ENCODE peak calls at places on chromosomes 2 and 18, in five cellular contexts. One of them, this sample, is unnamed.

GRCh38 chr18:78558948-78559347 is 420.7 kb upstream of the SALL3 start:
- DNase-seq in lower lobe of right lung: no peak
- DNase-seq in small intestine: no peak
- DNase-seq in caudate nucleus: no peak
- DNase-seq in foreskin keratinocyte: no peak
- DNase-seq in this sample: no peak

GRCh38 chr2:101063753-101064502 is 61.8 kb downstream of the RPL31 start:
- DNase-seq in foreskin keratinocyte: peak
- DNase-seq in small intestine: no peak
- DNase-seq in lower lobe of right lung: no peak
- DNase-seq in caudate nucleus: no peak
- DNase-seq in this sample: peak

GRCh38 chr2:165745916-165746315 is 48.1 kb downstream of the GALNT3 start:
- DNase-seq in lower lobe of right lung: peak
- DNase-seq in foreskin keratinocyte: no peak
- DNase-seq in caudate nucleus: no peak
- DNase-seq in small intestine: no peak
- DNase-seq in this sample: no peak

GRCh38 chr2:156562136-156562535 is 126.0 kb downstream of the GPD2 start:
- DNase-seq in small intestine: peak
- DNase-seq in lower lobe of right lung: no peak
- DNase-seq in caudate nucleus: no peak
- DNase-seq in foreskin keratinocyte: no peak
- DNase-seq in this sample: no peak

GRCh38 chr2:109448946-109449788 is 164.6 kb downstream of the SEPTIN10 start:
- DNase-seq in foreskin keratinocyte: no peak
- DNase-seq in small intestine: peak
- DNase-seq in lower lobe of right lung: no peak
- DNase-seq in caudate nucleus: no peak
- DNase-seq in this sample: no peak

GRCh38 chr2:72722492-72723090 is 103.2 kb downstream of the EXOC6B start:
- DNase-seq in lower lobe of right lung: no peak
- DNase-seq in foreskin keratinocyte: no peak
- DNase-seq in small intestine: no peak
- DNase-seq in caudate nucleus: no peak
- DNase-seq in this sample: no peak

GRCh38 chr18:73060666-73061270 is 193.0 kb upstream of the NETO1 start:
- DNase-seq in foreskin keratinocyte: peak
- DNase-seq in small intestine: no peak
- DNase-seq in caudate nucleus: no peak
- DNase-seq in lower lobe of right lung: no peak
- DNase-seq in this sample: no peak

GRCh38 chr2:231388725-231389346 is 6.7 kb upstream of the B3GNT7 start:
- DNase-seq in caudate nucleus: no peak
- DNase-seq in lower lobe of right lung: no peak
- DNase-seq in small intestine: no peak
- DNase-seq in foreskin keratinocyte: no peak
- DNase-seq in this sample: no peak

GRCh38 chr2:239774933-239775622 is 250.1 kb downstream of the NDUFA10 start:
- DNase-seq in small intestine: no peak
- DNase-seq in caudate nucleus: no peak
- DNase-seq in foreskin keratinocyte: no peak
- DNase-seq in lower lobe of right lung: no peak
- DNase-seq in this sample: no peak

GRCh38 chr18:35267161-35267651 is 22.8 kb downstream of the ZSCAN30 start:
- DNase-seq in caudate nucleus: peak
- DNase-seq in small intestine: peak
- DNase-seq in foreskin keratinocyte: no peak
- DNase-seq in lower lobe of right lung: peak
- DNase-seq in this sample: no peak
- H3K27ac ChIP-seq in caudate nucleus: peak
- H3K27ac ChIP-seq in small intestine: peak
- H3K27ac ChIP-seq in foreskin keratinocyte: no peak
- H3K27ac ChIP-seq in lower lobe of right lung: peak
- H3K27ac ChIP-seq in this sample: no peak

GRCh38 chr2:176139170-176139611 is 9.7 kb downstream of the HOXD8 start:
- DNase-seq in small intestine: no peak
- DNase-seq in lower lobe of right lung: no peak
- DNase-seq in foreskin keratinocyte: no peak
- DNase-seq in caudate nucleus: no peak
- DNase-seq in this sample: no peak
- H3K27ac ChIP-seq in small intestine: peak
- H3K27ac ChIP-seq in lower lobe of right lung: no peak
- H3K27ac ChIP-seq in foreskin keratinocyte: no peak
- H3K27ac ChIP-seq in caudate nucleus: no peak
- H3K27ac ChIP-seq in this sample: no peak

GRCh38 chr2:220811115-220811514 is 761.0 kb downstream of the EPHA4 start:
- DNase-seq in lower lobe of right lung: no peak
- DNase-seq in foreskin keratinocyte: peak
- DNase-seq in small intestine: no peak
- DNase-seq in caudate nucleus: no peak
- DNase-seq in this sample: peak
- H3K27ac ChIP-seq in lower lobe of right lung: no peak
- H3K27ac ChIP-seq in foreskin keratinocyte: peak
- H3K27ac ChIP-seq in small intestine: no peak
- H3K27ac ChIP-seq in caudate nucleus: no peak
- H3K27ac ChIP-seq in this sample: no peak

DNA sequence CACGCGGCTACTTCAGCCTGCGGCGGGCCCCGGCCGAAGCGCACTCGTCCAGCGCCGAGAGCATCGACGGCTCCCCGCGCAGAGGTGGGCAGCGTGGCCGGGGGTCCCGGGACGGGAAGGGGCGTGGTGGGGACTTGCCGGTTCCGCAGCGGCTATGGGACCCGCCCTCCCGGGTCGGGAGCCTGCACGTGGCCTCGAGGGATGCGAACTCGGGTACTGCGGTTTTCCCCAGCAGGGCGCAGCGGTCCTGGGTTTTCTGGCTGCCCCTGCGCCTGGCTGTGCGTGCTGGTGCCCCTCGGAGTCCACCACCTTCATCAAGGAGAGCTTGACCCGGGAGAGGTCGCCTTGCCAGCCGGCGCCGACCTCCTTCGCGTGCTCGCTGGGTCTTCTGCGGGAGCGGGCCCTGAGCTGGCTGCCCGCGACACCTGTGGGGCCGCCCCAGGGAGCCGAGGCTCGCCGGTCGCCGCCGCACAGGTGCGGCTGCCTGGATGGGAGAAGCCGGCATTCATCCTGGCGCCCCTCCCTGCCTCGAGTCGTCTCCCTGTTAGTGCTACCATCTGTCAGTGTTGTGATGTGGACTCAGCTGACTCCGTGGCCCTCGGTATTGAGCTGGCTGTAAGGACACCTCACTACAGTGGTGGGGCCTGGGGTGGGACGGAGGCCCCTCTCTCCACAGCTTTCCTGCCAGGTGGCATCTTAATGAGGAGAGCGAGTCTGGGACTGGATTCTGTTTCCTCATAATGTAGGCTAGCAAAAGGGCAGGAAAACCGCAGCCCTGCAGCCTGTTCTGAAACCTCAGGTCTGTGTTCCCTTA is 177.3 kb downstream of the AGAP1 start:
- DNase-seq in small intestine: no peak
- DNase-seq in foreskin keratinocyte: no peak
- DNase-seq in caudate nucleus: no peak
- DNase-seq in lower lobe of right lung: no peak
- DNase-seq in this sample: no peak
- H3K27ac ChIP-seq in small intestine: no peak
- H3K27ac ChIP-seq in foreskin keratinocyte: no peak
- H3K27ac ChIP-seq in caudate nucleus: peak
- H3K27ac ChIP-seq in lower lobe of right lung: no peak
- H3K27ac ChIP-seq in this sample: no peak

DNA sequence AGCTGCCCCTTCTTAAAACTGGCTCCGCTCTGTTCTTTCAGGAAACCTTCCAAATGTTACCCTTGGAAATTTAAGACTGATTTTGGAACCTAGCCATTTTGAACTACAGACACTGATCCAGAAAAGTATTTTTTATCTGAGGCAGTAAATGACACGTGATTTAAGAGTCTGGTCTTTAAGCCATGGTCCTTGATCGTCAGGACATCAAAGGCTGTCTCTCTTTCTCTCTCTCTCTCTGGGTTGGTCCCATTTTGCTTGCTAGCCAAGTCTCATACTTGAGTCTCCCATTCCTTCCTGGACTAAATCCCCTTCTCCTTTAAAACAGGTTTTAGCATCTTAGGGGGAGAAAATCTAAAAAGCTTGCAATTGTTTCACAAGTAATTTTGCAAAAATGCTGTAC is 77.6 kb downstream of the CDK15 start:
- DNase-seq in small intestine: no peak
- DNase-seq in caudate nucleus: no peak
- DNase-seq in foreskin keratinocyte: no peak
- DNase-seq in lower lobe of right lung: no peak
- DNase-seq in this sample: no peak
- H3K27ac ChIP-seq in small intestine: no peak
- H3K27ac ChIP-seq in caudate nucleus: no peak
- H3K27ac ChIP-seq in foreskin keratinocyte: no peak
- H3K27ac ChIP-seq in lower lobe of right lung: no peak
- H3K27ac ChIP-seq in this sample: no peak

DNA sequence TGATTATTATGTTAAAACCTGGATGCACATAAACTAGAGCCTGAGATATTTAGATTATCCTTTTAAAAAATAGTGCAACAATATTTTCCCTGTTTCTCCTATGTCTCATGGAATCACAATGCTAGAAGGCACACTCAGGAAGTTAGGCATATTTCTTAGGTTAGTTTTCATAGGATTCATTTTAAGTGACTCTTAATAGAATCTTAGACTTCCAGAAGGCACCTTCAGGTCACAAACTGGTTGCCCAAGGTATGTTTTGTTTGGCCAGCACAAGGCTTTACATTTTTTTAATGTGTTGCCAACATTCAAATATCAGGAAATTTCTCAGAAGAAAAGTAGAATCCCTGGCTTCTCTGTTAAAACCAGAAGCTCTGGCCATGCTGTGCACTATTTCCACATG is 129.4 kb downstream of the LNPK start:
- DNase-seq in caudate nucleus: no peak
- DNase-seq in foreskin keratinocyte: no peak
- DNase-seq in lower lobe of right lung: no peak
- DNase-seq in small intestine: no peak
- DNase-seq in this sample: no peak
- H3K27ac ChIP-seq in caudate nucleus: no peak
- H3K27ac ChIP-seq in foreskin keratinocyte: no peak
- H3K27ac ChIP-seq in lower lobe of right lung: no peak
- H3K27ac ChIP-seq in small intestine: no peak
- H3K27ac ChIP-seq in this sample: no peak

DNA sequence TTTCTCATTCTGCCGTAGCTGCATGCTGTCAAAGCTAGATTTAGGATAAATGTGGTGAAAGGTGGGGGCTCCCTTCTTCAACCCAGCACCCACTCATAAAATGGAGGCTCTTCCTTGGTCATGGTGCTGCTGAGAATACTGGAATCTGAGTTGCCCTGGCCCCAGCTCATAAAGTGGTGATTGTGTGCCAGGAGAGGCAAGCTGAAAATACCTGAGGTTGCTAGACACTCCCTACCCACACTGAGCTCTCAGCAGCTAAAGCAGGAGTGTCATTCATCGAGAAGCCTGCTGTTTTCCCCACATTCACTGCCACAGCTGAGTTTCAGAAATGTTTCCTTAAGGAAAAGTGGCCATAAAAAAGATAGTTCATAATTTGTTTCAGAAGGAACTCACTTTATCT is 297.1 kb upstream of the RBMS1 start:
- DNase-seq in lower lobe of right lung: no peak
- DNase-seq in foreskin keratinocyte: no peak
- DNase-seq in caudate nucleus: no peak
- DNase-seq in small intestine: no peak
- DNase-seq in this sample: no peak
- H3K27ac ChIP-seq in lower lobe of right lung: no peak
- H3K27ac ChIP-seq in foreskin keratinocyte: no peak
- H3K27ac ChIP-seq in caudate nucleus: no peak
- H3K27ac ChIP-seq in small intestine: no peak
- H3K27ac ChIP-seq in this sample: no peak

GRCh38 chr2:225536036-225536435 is 136.5 kb downstream of the NYAP2 start:
- DNase-seq in lower lobe of right lung: no peak
- DNase-seq in caudate nucleus: no peak
- DNase-seq in foreskin keratinocyte: no peak
- DNase-seq in small intestine: no peak
- DNase-seq in this sample: no peak

DNA sequence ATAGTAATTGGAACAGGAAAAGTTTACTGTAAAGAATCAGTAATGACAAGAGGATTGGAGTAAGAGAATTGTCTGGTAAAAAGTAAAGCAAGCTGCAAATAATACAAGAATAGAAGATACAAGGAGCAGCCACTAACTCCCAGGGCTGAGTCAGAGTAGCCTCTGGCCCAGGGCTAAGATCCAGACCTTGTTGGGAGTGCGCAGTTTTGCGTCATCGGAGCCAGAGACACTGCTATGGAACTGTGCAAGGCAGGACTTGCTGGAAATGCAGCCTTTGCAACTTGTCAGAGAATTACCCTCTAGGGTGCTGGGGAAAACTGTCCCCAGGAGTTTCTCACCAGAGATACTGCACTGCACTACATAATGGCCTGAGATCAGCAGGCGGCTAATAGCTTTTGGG is 135.2 kb downstream of the NYAP2 start:
- DNase-seq in lower lobe of right lung: no peak
- DNase-seq in foreskin keratinocyte: peak
- DNase-seq in small intestine: no peak
- DNase-seq in caudate nucleus: no peak
- DNase-seq in this sample: no peak
- H3K27ac ChIP-seq in lower lobe of right lung: no peak
- H3K27ac ChIP-seq in foreskin keratinocyte: no peak
- H3K27ac ChIP-seq in small intestine: no peak
- H3K27ac ChIP-seq in caudate nucleus: no peak
- H3K27ac ChIP-seq in this sample: no peak